ENCODE peak calls at places on chromosomes 16 and 17, in four cellular contexts. P, H, X and V are unnamed samples.

GRCh38 chr16:15777533-15778203 is 79.2 kb downstream of the MYH11 start:
- DNase-seq in H (peak; percentile 66), X (peak; percentile 85), P (peak; percentile 51), V (peak; percentile 74)

GRCh38 chr17:1078062-1078711 is 81.3 kb downstream of the TIMM22 start:
- DNase-seq in X (no peak), P (peak; percentile 67), H (no peak), V (no peak)

GRCh38 chr17:30905742-30906100 is 317 bp downstream of the TEFM start:
- DNase-seq in P (no peak), H (peak; percentile 38), X (no peak), V (no peak)

GRCh38 chr16:75243667-75244224 is 7.7 kb downstream of the BCAR1 start:
- DNase-seq in H (no peak), P (no peak), X (no peak), V (no peak)

GRCh38 chr16:71974068-71974818 is 26.0 kb downstream of the PKD1L3 start:
- DNase-seq in X (peak; percentile 63), H (peak; percentile 39), P (no peak), V (no peak)

GRCh38 chr16:8109510-8110369 is 480.6 kb downstream of the TMEM114 start:
- DNase-seq in H (peak; percentile 45), P (no peak), X (no peak), V (no peak)

GRCh38 chr17:28008526-28008925 is 34.0 kb upstream of the NLK start:
- DNase-seq in H (peak; percentile 74), X (peak; percentile 16), P (peak; percentile 84), V (peak; percentile 46)

GRCh38 chr17:79728169-79728907 is 2.4 kb upstream of the ENPP7 start:
- DNase-seq in H (peak; percentile 97), X (peak; percentile 88), P (peak; percentile 91), V (peak; percentile 95)

GRCh38 chr17:596763-597644 is 117.6 kb downstream of the VPS53 start:
- DNase-seq in H (no peak), X (no peak), P (no peak), V (no peak)

GRCh38 chr16:4500283-4500682 is 24.1 kb downstream of the HMOX2 start:
- DNase-seq in P (no peak), H (no peak), X (peak; percentile 39), V (peak; percentile 67)

GRCh38 chr17:45438931-45439610 is 6.4 kb upstream of the ARHGAP27 start:
- DNase-seq in X (no peak), P (no peak), H (no peak), V (no peak)

GRCh38 chr16:12862327-12862726 is 39.1 kb upstream of the SHISA9 start:
- DNase-seq in P (no peak), H (no peak), X (no peak), V (no peak)

GRCh38 chr17:42291136-42291535 is 2.8 kb downstream of the STAT5A start:
- DNase-seq in P (no peak), H (no peak), X (no peak), V (no peak)

GRCh38 chr17:15301845-15302244 is 36.7 kb upstream of the PMP22 start:
- DNase-seq in P (no peak), X (no peak), H (no peak), V (no peak)

GRCh38 chr16:117381-118365 is 20.8 kb downstream of the NPRL3 start:
- DNase-seq in P (peak; percentile 94), H (peak; percentile 73), X (peak; percentile 48), V (peak; percentile 70)
- TF ChIP-seq MAFK in P (no peak), H (no peak), X (no peak), V (no peak)

GRCh38 chr16:2913603-2914002 is 1.9 kb downstream of the FLYWCH1 start:
- DNase-seq in H (no peak), X (no peak), P (no peak), V (no peak)
- TF ChIP-seq CHD2 in H (no peak), X (no peak), P (no peak), V (no peak)

GRCh38 chr17:19579867-19580565 is 46.4 kb downstream of the SLC47A1 start:
- DNase-seq in H (no peak), P (no peak), X (no peak), V (no peak)

GRCh38 chr17:19583871-19584270 is 50.2 kb downstream of the SLC47A1 start:
- DNase-seq in X (no peak), H (no peak), P (no peak), V (no peak)

GRCh38 chr17:19579192-19579668 is 45.6 kb downstream of the SLC47A1 start:
- DNase-seq in P (peak; percentile 56), H (no peak), X (no peak), V (no peak)

GRCh38 chr17:19574956-19575355 is 41.3 kb downstream of the SLC47A1 start:
- DNase-seq in P (no peak), X (no peak), H (no peak), V (no peak)

GRCh38 chr17:19578545-19578944 is 44.9 kb downstream of the SLC47A1 start:
- DNase-seq in H (no peak), P (no peak), X (no peak), V (no peak)
- TF ChIP-seq MAFK in H (no peak), P (no peak), X (no peak), V (no peak)

DNA sequence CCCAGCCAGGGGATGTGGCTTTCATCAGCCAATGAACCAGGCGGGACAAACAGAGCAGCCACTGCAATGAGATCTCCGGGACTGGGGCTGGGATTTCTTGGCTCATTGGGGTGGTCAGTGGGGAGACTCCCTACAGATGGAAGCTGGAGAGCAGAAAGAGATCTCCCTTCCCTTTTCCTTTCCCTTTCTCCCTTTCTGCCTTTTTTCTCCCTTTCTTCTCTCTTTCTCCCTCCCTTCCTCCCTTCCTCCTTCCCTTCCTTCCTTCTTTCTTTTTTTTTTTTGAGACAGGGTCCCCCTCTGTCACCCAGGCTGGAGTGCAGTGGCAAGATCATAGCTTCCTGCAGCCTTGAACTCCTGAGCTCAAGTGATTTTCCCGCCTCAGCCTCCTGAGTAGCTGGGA is 14.0 kb downstream of the LAT start:
- DNase-seq in H (no peak), P (no peak), X (no peak), V (no peak)
- TF ChIP-seq CHD2 in H (no peak), P (no peak), X (no peak), V (no peak)

DNA sequence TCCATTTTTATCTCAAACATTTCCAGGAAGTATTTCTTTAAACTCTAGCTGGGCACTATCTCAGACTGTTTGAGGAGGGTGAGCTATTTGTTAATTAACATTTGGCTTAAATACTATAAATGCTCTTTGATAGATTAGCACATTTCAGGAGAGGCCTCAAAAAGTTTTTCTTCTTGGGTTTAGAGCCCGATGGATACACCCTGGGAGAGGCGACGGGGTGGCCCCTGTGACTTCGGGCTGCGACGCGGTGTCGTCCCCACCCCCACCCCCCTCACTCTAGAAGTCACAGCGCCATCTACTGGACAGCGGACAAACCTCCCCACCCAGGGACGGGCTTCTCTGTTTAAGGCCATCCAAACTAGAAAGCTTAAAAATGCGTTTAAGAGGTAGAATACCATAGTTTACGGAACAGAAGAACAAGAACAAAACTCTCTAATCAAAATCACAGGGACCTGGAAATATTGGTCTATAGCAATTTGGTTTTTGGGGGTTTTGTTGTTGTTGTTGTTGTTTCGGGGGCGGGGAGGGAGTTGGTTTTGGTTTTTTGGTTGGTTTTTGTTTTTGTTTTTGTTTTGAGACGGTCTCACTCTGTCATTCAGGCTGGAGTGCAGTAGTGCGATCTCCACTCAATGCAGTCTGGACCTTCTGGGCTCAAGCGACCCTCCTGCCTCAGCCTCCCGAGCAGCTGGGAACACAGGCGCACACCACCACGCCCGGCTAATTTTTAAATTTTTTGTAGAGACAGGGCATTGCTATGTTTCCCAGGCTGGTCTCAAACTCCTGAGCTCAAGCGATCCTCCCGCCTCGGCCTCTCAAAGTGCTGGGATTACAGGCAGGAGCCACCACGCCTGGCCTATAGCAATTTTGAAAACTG is 254.4 kb downstream of the C16orf95 start:
- DNase-seq in X (peak; percentile 49), P (peak; percentile 82), H (peak; percentile 95), V (peak; percentile 91)
- TF ChIP-seq MAFK in X (no peak), P (no peak), H (no peak), V (no peak)

GRCh38 chr16:49842972-49843371 is 12.9 kb downstream of the ZNF423 start:
- DNase-seq in X (no peak), H (no peak), P (no peak), V (no peak)
- TF ChIP-seq CHD2 in X (no peak), H (no peak), P (no peak), V (no peak)

GRCh38 chr16:3180445-3180878 is 7.5 kb upstream of the OR1F1 start:
- DNase-seq in P (peak; percentile 95), X (no peak), H (no peak), V (no peak)

GRCh38 chr16:3186946-3187690 is 886 bp upstream of the OR1F1 start:
- DNase-seq in P (no peak), X (no peak), H (no peak), V (no peak)

GRCh38 chr16:3179651-3180050 is 8.4 kb upstream of the OR1F1 start:
- DNase-seq in P (no peak), H (no peak), X (no peak), V (no peak)

GRCh38 chr16:3182608-3183444 is 5.2 kb upstream of the OR1F1 start:
- DNase-seq in H (peak; percentile 62), X (peak; percentile 70), P (peak; percentile 99), V (peak; percentile 67)

GRCh38 chr16:3183445-3184139 is 4.4 kb upstream of the OR1F1 start:
- DNase-seq in P (no peak), H (no peak), X (no peak), V (no peak)
- TF ChIP-seq MAFK in P (no peak), H (no peak), X (no peak), V (no peak)

DNA sequence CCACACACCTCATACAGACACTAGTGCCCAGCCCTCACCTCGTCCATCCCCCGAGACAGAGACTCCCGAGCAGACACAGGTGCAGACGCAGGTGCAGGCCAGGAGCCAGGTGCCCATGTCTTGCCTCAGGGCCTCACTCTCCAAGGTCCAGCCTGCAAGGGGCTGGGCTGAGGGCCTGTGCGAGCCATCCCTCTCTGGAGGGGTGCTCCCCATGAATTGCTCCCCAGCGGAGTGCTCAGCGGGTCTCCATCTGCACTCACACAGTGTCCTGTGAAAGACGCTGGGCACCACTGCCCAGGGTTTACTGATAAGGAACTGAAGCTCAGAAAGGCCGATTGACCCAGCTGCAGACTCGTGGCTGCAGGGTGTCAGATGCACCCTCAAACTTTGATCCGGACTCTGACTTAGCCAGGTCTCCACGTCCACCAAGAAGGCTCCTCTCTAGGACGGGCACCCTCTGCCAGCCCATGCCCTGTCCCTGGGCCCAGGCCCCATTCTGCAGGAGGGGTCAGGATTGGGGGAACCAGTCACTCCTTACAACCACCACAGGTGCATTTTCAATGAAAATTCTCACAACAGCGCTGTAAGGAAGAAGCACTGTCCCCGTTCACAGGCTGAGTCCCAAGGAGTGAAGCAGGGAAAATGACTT is 16.9 kb downstream of the POLR3K start:
- DNase-seq in P (no peak), H (no peak), X (no peak), V (no peak)
- TF ChIP-seq CHD2 in P (no peak), H (no peak), X (no peak), V (no peak)

GRCh38 chr16:77585379-77585778 is 136.9 kb upstream of the NUDT7 start:
- DNase-seq in H (no peak), X (no peak), P (no peak), V (no peak)
- TF ChIP-seq MAFK in H (no peak), X (no peak), P (no peak), V (no peak)